ENCODE peak calls at places on chromosomes 5 and 9, in seven cellular contexts. K, H, Q, L, P, A and I are unnamed samples.

GRCh38 chr9:19934301-19934868 is 145.5 kb upstream of the SLC24A2 start:
- DNase-seq in K (peak; percentile 42), H (peak; percentile 45), Q (peak; percentile 68), L (peak; percentile 45), P (no peak), A (no peak), I (no peak)

GRCh38 chr5:122704247-122705036 is 70.4 kb upstream of the SNX2 start:
- DNase-seq in K (peak; percentile 78), H (peak; percentile 82), Q (peak; percentile 72), L (peak; percentile 64), P (no peak), A (peak; percentile 57), I (no peak)

GRCh38 chr5:132265336-132266030 is 8.0 kb downstream of the PDLIM4 start:
- DNase-seq in K (peak; percentile 96), H (peak; percentile 95), Q (peak; percentile 97), L (no peak), P (peak; percentile 82), A (no peak), I (peak; percentile 89)

GRCh38 chr9:124835026-124835501 is 18.2 kb upstream of the WDR38 start:
- DNase-seq in K (peak; percentile 94), H (peak; percentile 91), Q (peak; percentile 72), L (no peak), P (peak; percentile 72), A (no peak), I (peak; percentile 89)

GRCh38 chr5:150372626-150373025 is 15.1 kb downstream of the TCOF1 start:
- DNase-seq in K (no peak), H (no peak), Q (no peak), L (no peak), P (no peak), A (no peak), I (no peak)

GRCh38 chr5:115494570-115495289 is 49.8 kb downstream of the FEM1C start:
- DNase-seq in K (no peak), H (peak; percentile 31), Q (no peak), L (no peak), P (no peak), A (no peak), I (no peak)

GRCh38 chr5:96516631-96517071 is 83.6 kb upstream of the PCSK1 start:
- DNase-seq in K (peak; percentile 66), H (peak; percentile 72), Q (peak; percentile 25), L (no peak), P (no peak), A (no peak), I (no peak)

GRCh38 chr9:76894198-76894597 is 11.7 kb downstream of the PRUNE2 start:
- DNase-seq in K (no peak), H (no peak), Q (no peak), L (no peak), P (no peak), A (no peak), I (no peak)

GRCh38 chr9:93252781-93253530 is 69.0 kb downstream of the WNK2 start:
- DNase-seq in K (no peak), H (no peak), Q (no peak), L (no peak), P (no peak), A (no peak), I (peak; percentile 45)

GRCh38 chr9:87392091-87392490 is 105.6 kb upstream of the DAPK1 start:
- DNase-seq in K (no peak), H (no peak), Q (no peak), L (no peak), P (no peak), A (no peak), I (no peak)

GRCh38 chr5:173487296-173487695 is 129.2 kb downstream of the BOD1 start:
- DNase-seq in K (no peak), H (no peak), Q (no peak), L (no peak), P (no peak), A (no peak), I (no peak)

GRCh38 chr5:135605221-135605620 is 26.4 kb upstream of the CXCL14 start:
- DNase-seq in K (no peak), H (no peak), Q (no peak), L (no peak), P (peak; percentile 3), A (no peak), I (no peak)

GRCh38 chr5:81189875-81190467 is 43.2 kb upstream of the CKMT2 start:
- DNase-seq in K (no peak), H (no peak), Q (no peak), L (no peak), P (no peak), A (no peak), I (no peak)

GRCh38 chr5:149114403-149115312 is 26.6 kb upstream of the ABLIM3 start:
- DNase-seq in K (peak; percentile 91), H (peak; percentile 90), Q (peak; percentile 93), L (peak; percentile 78), P (peak; percentile 50), A (peak; percentile 54), I (peak; percentile 50)

GRCh38 chr9:132670816-132671371 is 630 bp downstream of the GTF3C4 start:
- DNase-seq in K (peak; percentile 38), H (peak; percentile 36), Q (peak; percentile 61), L (peak; percentile 79), P (no peak), A (peak; percentile 21), I (peak; percentile 20)

GRCh38 chr5:155285673-155286072 is 272.1 kb downstream of the KIF4B start:
- DNase-seq in K (no peak), H (no peak), Q (no peak), L (no peak), P (no peak), A (no peak), I (no peak)

GRCh38 chr5:135318924-135319323 is 80.1 kb downstream of the MACROH2A1 start:
- DNase-seq in K (no peak), H (no peak), Q (no peak), L (no peak), P (no peak), A (no peak), I (peak; percentile 62)

GRCh38 chr9:21119093-21119770 is 22.4 kb downstream of the IFNW1 start:
- DNase-seq in K (peak; percentile 13), H (peak; percentile 11), Q (no peak), L (no peak), P (no peak), A (peak; percentile 51), I (no peak)

GRCh38 chr9:33110686-33111085 is 34.2 kb upstream of the SMU1 start:
- DNase-seq in K (no peak), H (no peak), Q (no peak), L (no peak), P (peak; percentile 7), A (no peak), I (peak; percentile 69)

GRCh38 chr9:13295556-13295955 is 16.1 kb upstream of the MPDZ start:
- DNase-seq in K (no peak), H (no peak), Q (no peak), L (peak; percentile 47), P (no peak), A (no peak), I (no peak)

GRCh38 chr9:128244443-128245226 is 31.2 kb downstream of the GOLGA2 start:
- DNase-seq in K (peak; percentile 89), H (peak; percentile 80), Q (peak; percentile 98), L (peak; percentile 62), P (peak; percentile 52), A (peak; percentile 65), I (peak; percentile 86)
- H3K4me3 ChIP-seq in K (peak overlapping the region; percentile 56), H (peak overlapping the region; percentile 43), Q (peak overlapping the region; percentile 61), L (no peak overlapping the region), P (peak overlapping the region; percentile 66), A (no peak overlapping the region), I (peak overlapping the region; percentile 7)

GRCh38 chr5:139651502-139651862 is 3.3 kb downstream of the CXXC5 start:
- DNase-seq in K (no peak), H (peak; percentile 20), Q (no peak), L (peak; percentile 34), P (no peak), A (no peak), I (no peak)

GRCh38 chr5:139649082-139649991 is 1.2 kb downstream of the CXXC5 start:
- DNase-seq in K (no peak), H (peak; percentile 38), Q (peak; percentile 54), L (peak; percentile 78), P (no peak), A (peak; percentile 61), I (no peak)

GRCh38 chr5:139650689-139651501 is 2.7 kb downstream of the CXXC5 start:
- DNase-seq in K (no peak), H (no peak), Q (peak; percentile 67), L (peak; percentile 83), P (no peak), A (no peak), I (no peak)

GRCh38 chr5:139648205-139649081 is at the start of gene CXXC5:
- DNase-seq in K (peak; percentile 85), H (peak; percentile 85), Q (peak; percentile 94), L (peak; percentile 94), P (no peak), A (peak; percentile 89), I (no peak)

DNA sequence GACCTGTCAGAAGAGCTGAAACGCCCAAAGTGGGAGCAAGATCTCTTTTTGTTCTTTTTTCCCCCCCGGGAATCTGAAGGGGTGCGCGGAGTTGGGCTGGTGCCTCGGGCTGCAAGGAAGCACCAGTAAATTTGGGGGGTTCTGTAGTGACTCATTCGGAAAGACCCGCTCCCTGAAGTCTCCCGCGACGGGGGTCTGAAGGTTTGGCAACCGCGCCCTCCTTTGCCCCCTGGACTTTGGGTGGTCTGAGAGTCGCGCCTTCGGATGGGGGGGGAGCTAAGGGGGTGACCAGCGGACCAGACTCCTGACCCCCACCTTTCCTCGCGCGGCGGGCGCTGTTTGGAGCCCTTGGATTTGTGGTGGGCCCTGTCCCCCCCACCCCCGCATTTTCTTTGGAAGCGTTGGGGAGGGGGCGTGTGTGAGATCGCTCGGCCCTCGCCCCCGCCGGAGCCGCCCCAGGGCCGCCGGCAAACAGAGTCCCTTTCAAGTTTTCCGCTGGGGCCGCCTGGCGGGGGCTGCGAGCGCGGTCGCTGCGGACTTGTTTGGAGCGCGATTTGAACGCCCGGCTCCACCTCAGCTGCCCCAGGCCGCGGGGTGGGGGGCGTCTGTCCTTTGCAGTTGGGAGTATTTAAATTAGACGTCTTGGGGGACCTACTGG is 2.0 kb downstream of the CXXC5 start:
- DNase-seq in K (no peak), H (no peak), Q (peak; percentile 67), L (peak; percentile 80), P (no peak), A (peak; percentile 69), I (no peak)
- H3K4me3 ChIP-seq in K (peak overlapping the region; percentile 70), H (peak overlapping the region; percentile 61), Q (peak overlapping the region; percentile 71), L (peak overlapping the region; percentile 89), P (peak overlapping the region; percentile 80), A (peak overlapping the region; percentile 94), I (peak overlapping the region; percentile 64)

GRCh38 chr9:134189475-134190231 is 25.3 kb upstream of the RNU6ATAC start:
- DNase-seq in K (no peak), H (no peak), Q (no peak), L (no peak), P (no peak), A (no peak), I (no peak)
- H3K4me3 ChIP-seq in K (no peak overlapping the region), H (no peak overlapping the region), Q (no peak overlapping the region), L (no peak overlapping the region), P (peak overlapping the region; percentile 40), A (no peak overlapping the region), I (no peak overlapping the region)

GRCh38 chr9:127936347-127936852 is 1.3 kb downstream of the DPM2 start:
- DNase-seq in K (no peak), H (no peak), Q (no peak), L (no peak), P (no peak), A (no peak), I (no peak)
- H3K4me3 ChIP-seq in K (peak overlapping the region; percentile 91), H (peak overlapping the region; percentile 91), Q (peak overlapping the region; percentile 60), L (peak overlapping the region; percentile 94), P (peak overlapping the region; percentile 89), A (peak overlapping the region; percentile 81), I (no peak overlapping the region)

DNA sequence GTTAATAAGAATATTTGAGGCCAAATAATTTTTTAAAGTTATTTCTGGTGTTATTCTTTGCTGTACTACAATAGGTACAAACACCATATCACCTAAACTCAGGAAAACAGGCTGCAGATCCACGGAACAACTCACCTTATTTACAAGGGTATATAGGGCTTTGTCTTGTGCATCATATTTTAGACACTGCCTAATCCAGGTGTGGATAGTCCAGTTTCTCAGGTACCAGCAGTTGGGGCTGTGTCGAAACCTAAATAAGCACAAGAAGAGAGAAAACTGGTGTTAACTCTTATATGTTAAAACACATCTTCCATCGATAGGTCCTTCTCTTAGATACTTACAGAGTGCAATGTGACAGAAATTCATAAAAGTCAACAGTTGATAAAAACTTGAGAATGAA is 82.2 kb downstream of the MRPS27 start:
- DNase-seq in K (no peak), H (no peak), Q (no peak), L (no peak), P (no peak), A (no peak), I (no peak)
- H3K4me3 ChIP-seq in K (no peak overlapping the region), H (no peak overlapping the region), Q (no peak overlapping the region), L (no peak overlapping the region), P (no peak overlapping the region), A (no peak overlapping the region), I (no peak overlapping the region)